ENCODE peak calls at places on chromosomes 6 and 20, in five cellular contexts. S, D, C, E and G are unnamed samples.

GRCh38 chr6:30645989-30646388 is 944 bp upstream of the C6orf136 start:
- DNase-seq in S (no peak), D (no peak), E (no peak), C (no peak), G (no peak)

GRCh38 chr6:25279748-25280616 is 808 bp downstream of the CARMIL1 start:
- DNase-seq in C (no peak), S (peak; percentile 54), D (peak; percentile 89), E (no peak), G (peak; percentile 26)

GRCh38 chr6:168600381-168600780 is 159.4 kb downstream of the SMOC2 start:
- DNase-seq in D (no peak), C (no peak), E (no peak), S (no peak), G (no peak)

GRCh38 chr6:6943411-6943810 is 164.3 kb upstream of the RREB1 start:
- DNase-seq in S (peak; percentile 48), D (no peak), C (no peak), E (no peak), G (no peak)

GRCh38 chr6:108524528-108525218 is 36.0 kb upstream of the FOXO3 start:
- DNase-seq in D (peak; percentile 62), E (no peak), S (no peak), C (peak; percentile 25), G (no peak)

GRCh38 chr6:85130743-85131142 is 319.1 kb upstream of the NT5E start:
- DNase-seq in E (peak; percentile 18), D (no peak), C (peak; percentile 22), S (no peak), G (no peak)

GRCh38 chr6:15386110-15386755 is 140.4 kb downstream of the JARID2 start:
- DNase-seq in C (no peak), E (no peak), S (no peak), D (peak; percentile 51), G (no peak)

GRCh38 chr6:144897441-144897921 is 612.3 kb downstream of the UTRN start:
- DNase-seq in D (no peak), S (no peak), E (peak; percentile 92), C (peak; percentile 80), G (peak; percentile 37)

GRCh38 chr6:45073771-45074170 is 254.4 kb upstream of the RUNX2 start:
- DNase-seq in C (peak; percentile 71), D (no peak), E (no peak), S (no peak), G (no peak)

GRCh38 chr20:40632346-40632976 is 56.6 kb downstream of the MAFB start:
- DNase-seq in C (no peak), E (no peak), S (peak; percentile 49), D (no peak), G (no peak)

GRCh38 chr20:39853050-39853449 is 836.0 kb downstream of the MAFB start:
- DNase-seq in E (no peak), D (no peak), C (no peak), S (no peak), G (no peak)